ENCODE peak calls at places on chromosomes 5 and 9, in four cellular contexts. F is GM23338, X is heart left ventricle, B is adrenal gland. C is an unnamed sample.

GRCh38 chr9:114484854-114485443 is 20.3 kb downstream of the WHRN start:
- DNase-seq in X (no peak), B (peak; percentile 59), F (no peak), C (no peak)

GRCh38 chr5:150757087-150757649 is 1.6 kb downstream of the DCTN4 start:
- DNase-seq in F (no peak), X (no peak), B (no peak), C (no peak)

GRCh38 chr5:80406980-80407734 is 707 bp upstream of the ZFYVE16 start:
- DNase-seq in F (no peak), X (peak; percentile 42), B (peak; percentile 56), C (peak; percentile 42)

GRCh38 chr5:154830219-154830595 is 20.2 kb downstream of the FAXDC2 start:
- DNase-seq in F (no peak), X (no peak), B (no peak), C (no peak)

GRCh38 chr5:57504357-57504756 is 21.7 kb upstream of the ACTBL2 start:
- DNase-seq in F (no peak), B (no peak), X (no peak), C (no peak)

GRCh38 chr9:20290287-20290686 is 332.0 kb downstream of the MLLT3 start:
- DNase-seq in F (no peak), B (no peak), X (peak; percentile 29), C (no peak)

GRCh38 chr5:111747336-111747735 is 9.7 kb downstream of the NREP start:
- DNase-seq in F (no peak), B (no peak), X (no peak), C (no peak)

GRCh38 chr5:123083298-123083697 is 5.7 kb upstream of the PRDM6 start:
- DNase-seq in B (no peak), X (no peak), F (no peak), C (no peak)

GRCh38 chr9:109632817-109633216 is 134.7 kb upstream of the PTPN3 start:
- DNase-seq in B (no peak), X (no peak), F (no peak), C (no peak)

GRCh38 chr5:55096860-55097259 is 5.6 kb upstream of the GZMA start:
- DNase-seq in F (no peak), X (no peak), B (no peak), C (no peak)

GRCh38 chr9:131727184-131727785 is 12.6 kb downstream of the RAPGEF1 start:
- DNase-seq in X (no peak), B (no peak), F (no peak), C (no peak)

GRCh38 chr9:33976414-33976813 is 72.3 kb downstream of the UBAP2 start:
- DNase-seq in B (no peak), F (no peak), X (no peak), C (no peak)

GRCh38 chr9:7490317-7491108 is 309.1 kb downstream of the DMAC1 start:
- DNase-seq in F (no peak), B (no peak), X (no peak), C (no peak)

GRCh38 chr5:6358434-6358820 is 19.9 kb downstream of the MED10 start:
- DNase-seq in B (no peak), F (no peak), X (no peak), C (peak; percentile 21)

GRCh38 chr5:96743065-96743768 is 64.5 kb downstream of the ERAP1 start:
- DNase-seq in B (no peak), X (peak; percentile 43), F (peak; percentile 10), C (no peak)

GRCh38 chr5:159301351-159301911 is 28.9 kb downstream of the IL12B start:
- DNase-seq in F (no peak), B (no peak), X (no peak), C (no peak)

GRCh38 chr5:131068893-131069643 is 96.0 kb downstream of the HINT1 start:
- DNase-seq in B (no peak), F (no peak), X (no peak), C (no peak)

GRCh38 chr9:99966720-99967119 is 60.3 kb downstream of the STX17 start:
- DNase-seq in F (peak; percentile 76), X (no peak), B (no peak), C (peak; percentile 65)

GRCh38 chr5:77629553-77630245 is 8.8 kb downstream of the OTP start:
- DNase-seq in F (peak; percentile 52), B (no peak), X (no peak), C (peak; percentile 77)

GRCh38 chr5:82467006-82467561 is 188.9 kb upstream of the RPS23 start:
- DNase-seq in B (no peak), X (peak; percentile 35), F (peak; percentile 17), C (no peak)

DNA sequence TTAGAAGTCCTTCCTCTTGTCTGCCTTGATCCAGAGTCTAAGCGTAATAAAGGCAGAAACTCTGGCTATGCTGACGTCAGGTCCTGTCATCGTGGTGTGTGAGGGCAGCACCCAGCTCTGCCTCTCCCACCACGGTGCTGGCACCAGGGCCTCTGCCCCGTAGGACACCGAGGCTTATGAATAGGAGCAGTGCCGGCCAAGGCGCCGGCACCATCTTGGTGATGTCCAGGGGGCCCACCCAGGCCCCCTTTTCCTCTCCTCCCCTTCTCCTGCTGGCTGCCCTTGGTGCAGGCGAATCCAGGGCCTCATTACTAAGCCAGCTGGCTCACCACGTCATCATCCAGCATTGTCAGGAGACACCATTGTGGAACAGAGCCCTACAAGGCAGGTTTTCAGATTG is 252.3 kb downstream of the FANCC start:
- DNase-seq in B (no peak), X (no peak), F (no peak), C (no peak)
- H3K4me1 ChIP-seq in B (no peaks in the 10 kb centered on the region), X (peaks cover 67% of the 10 kb centered on the region), F (peaks cover 9% of the 10 kb centered on the region), C (no peaks in the 10 kb centered on the region)

GRCh38 chr5:2800035-2800434 is 48.6 kb upstream of the IRX2 start:
- DNase-seq in F (no peak), X (no peak), B (no peak), C (no peak)
- H3K4me1 ChIP-seq in F (no peaks in the 10 kb centered on the region), X (no peaks in the 10 kb centered on the region), B (no peaks in the 10 kb centered on the region), C (no peaks in the 10 kb centered on the region)

GRCh38 chr5:170818222-170818621 is 34.7 kb downstream of the GABRP start:
- DNase-seq in X (no peak), F (no peak), B (no peak), C (no peak)

GRCh38 chr5:170826117-170826516 is 35.7 kb upstream of the RANBP17 start:
- DNase-seq in X (no peak), B (no peak), F (no peak), C (no peak)

GRCh38 chr5:170817195-170817594 is 33.7 kb downstream of the GABRP start:
- DNase-seq in X (no peak), B (no peak), F (no peak), C (no peak)

GRCh38 chr5:170821257-170821800 is 37.8 kb downstream of the GABRP start:
- DNase-seq in B (no peak), X (no peak), F (no peak), C (no peak)
- H3K4me1 ChIP-seq in B (no peaks in the 10 kb centered on the region), X (no peaks in the 10 kb centered on the region), F (no peaks in the 10 kb centered on the region), C (no peaks in the 10 kb centered on the region)

DNA sequence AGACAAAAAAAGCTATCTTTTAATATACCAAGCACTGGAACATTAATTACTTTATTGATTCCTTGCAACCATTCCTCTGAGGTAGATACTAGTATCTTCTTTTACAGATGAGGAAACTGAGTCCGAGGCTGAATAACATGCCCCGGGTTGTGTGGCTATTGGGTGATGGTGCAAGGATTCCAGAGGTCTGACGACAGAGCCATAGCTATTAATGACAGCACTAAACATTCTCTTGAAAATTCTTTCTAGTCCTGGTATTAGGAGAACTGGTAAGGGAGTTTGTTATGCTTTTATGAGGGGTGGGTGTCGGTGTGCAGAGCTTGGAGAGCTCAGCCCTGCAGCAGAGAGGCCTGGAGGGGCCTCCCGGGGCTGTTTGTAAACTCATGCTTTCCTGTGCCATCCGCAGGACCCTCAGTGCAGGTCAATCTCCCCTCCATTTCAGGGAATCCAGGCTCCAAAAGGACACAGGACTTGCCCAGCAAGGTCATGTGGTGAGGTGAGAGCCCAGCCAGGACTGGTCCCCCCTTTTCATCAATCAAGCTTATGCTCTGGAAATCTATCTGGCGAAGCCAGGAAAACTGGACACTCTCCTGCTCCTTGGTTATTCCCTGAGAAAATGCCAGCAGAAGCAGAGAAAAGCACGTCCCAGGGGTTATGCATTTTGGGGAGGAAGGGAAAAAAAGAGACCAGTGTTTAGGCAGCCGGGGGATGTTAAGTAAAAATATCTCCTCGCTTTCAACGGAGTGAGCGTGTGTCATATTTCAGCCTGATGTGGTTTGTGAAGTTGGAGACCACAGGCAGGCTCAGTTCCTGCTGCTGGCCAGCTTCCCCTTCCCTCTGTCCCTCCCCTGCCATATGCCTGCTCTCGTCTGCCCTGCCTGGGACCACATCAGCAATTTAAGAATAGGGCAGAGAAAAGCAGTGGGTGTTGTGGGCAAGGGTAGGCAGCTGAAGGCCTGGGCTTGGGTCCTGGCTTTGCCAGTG is 3.7 kb downstream of the GSN start:
- DNase-seq in F (no peak), X (peak; percentile 77), B (no peak), C (no peak)
- H3K4me1 ChIP-seq in F (peaks cover 36% of the 10 kb centered on the region), X (peaks cover 83% of the 10 kb centered on the region), B (peaks cover 15% of the 10 kb centered on the region), C (peaks cover 12% of the 10 kb centered on the region)